ENCODE peak calls at places on chromosomes 5 and 9, in seven cellular contexts. O is A673; I is left colon; L is T-helper 1 cell; T is vagina; P is activated CD4-positive, alpha-beta T cell treated with anti-CD3 and anti-CD28 coated beads, Interleukin-2, amount 50 U/mL, for 1 hour; U is Daoy. K is an unnamed sample.

GRCh38 chr9:129473523-129474244 is 147.2 kb downstream of the C9orf50 start:
- DNase-seq in O (no peak), I (no peak), L (no peak), T (no peak), P (no peak), U (peak), K (no peak)

GRCh38 chr5:166834246-166834645 is 1457.2 kb upstream of the WWC1 start:
- DNase-seq in O (no peak), I (no peak), L (no peak), T (no peak), P (no peak), U (no peak), K (no peak)

GRCh38 chr5:32523625-32524024 is 61.7 kb upstream of the SUB1 start:
- DNase-seq in O (peak), I (no peak), L (no peak), T (no peak), P (no peak), U (no peak), K (no peak)

GRCh38 chr9:26685857-26686256 is 206.7 kb downstream of the CAAP1 start:
- DNase-seq in O (no peak), I (no peak), L (no peak), T (no peak), P (no peak), U (peak), K (no peak)

GRCh38 chr9:18829858-18830257 is 203.2 kb downstream of the SAXO1 start:
- DNase-seq in O (no peak), I (no peak), L (no peak), T (no peak), P (no peak), U (no peak), K (no peak)

GRCh38 chr9:127455299-127455992 is 4.1 kb downstream of the LRSAM1 start:
- DNase-seq in O (no peak), I (no peak), L (no peak), T (no peak), P (peak), U (peak), K (no peak)

GRCh38 chr5:177972613-177973012 is 23.4 kb downstream of the PROP1 start:
- DNase-seq in O (no peak), I (no peak), L (no peak), T (no peak), P (no peak), U (no peak), K (no peak)

GRCh38 chr5:124866355-124867063 is 120.1 kb upstream of the ZNF608 start:
- DNase-seq in O (no peak), I (no peak), L (no peak), T (no peak), P (no peak), U (no peak), K (no peak)

GRCh38 chr9:138099803-138100598 is 222.4 kb downstream of the CACNA1B start:
- DNase-seq in O (no peak), I (peak), L (no peak), T (peak), P (no peak), U (no peak), K (no peak)

GRCh38 chr9:69265891-69266290 is 59.1 kb upstream of the ENTREP1 start:
- DNase-seq in O (no peak), I (no peak), L (no peak), T (no peak), P (no peak), U (peak), K (no peak)

GRCh38 chr9:1939926-1940368 is 75.2 kb upstream of the SMARCA2 start:
- DNase-seq in O (peak), I (no peak), L (no peak), T (no peak), P (peak), U (peak), K (peak)

GRCh38 chr9:71233646-71234045 is 112.2 kb upstream of the TRPM3 start:
- DNase-seq in O (no peak), I (no peak), L (no peak), T (no peak), P (no peak), U (no peak), K (no peak)

GRCh38 chr9:81665514-81665838 is 23.9 kb downstream of the TLE1 start:
- DNase-seq in O (no peak), I (no peak), L (no peak), T (no peak), P (no peak), U (no peak), K (no peak)

GRCh38 chr5:141778211-141778610 is 96.2 kb upstream of the ARAP3 start:
- DNase-seq in O (peak), I (no peak), L (no peak), T (no peak), P (no peak), U (peak), K (no peak)